ENCODE peak calls at places on chromosomes 2 and 18, in seven cellular contexts. N, K, G, W, E, T and S are unnamed samples.

GRCh38 chr2:127057371-127058245 is 49.3 kb downstream of the BIN1 start:
- DNase-seq in T (no peak), E (no peak), G (no peak), N (no peak), K (no peak), W (no peak), S (no peak)

GRCh38 chr2:224151680-224152310 is 112.7 kb upstream of the SERPINE2 start:
- DNase-seq in G (no peak), N (no peak), T (peak; percentile 15), E (no peak), W (no peak), K (no peak), S (no peak)

GRCh38 chr2:9779572-9780264 is 63.6 kb upstream of the TAF1B start:
- DNase-seq in K (peak; percentile 74), T (no peak), E (no peak), N (no peak), W (no peak), G (no peak), S (no peak)

GRCh38 chr18:33116376-33116775 is 324.1 kb downstream of the CCDC178 start:
- DNase-seq in E (peak; percentile 18), G (peak; percentile 7), K (peak; percentile 77), T (peak; percentile 20), N (peak; percentile 65), W (no peak), S (no peak)

GRCh38 chr18:26383454-26384270 is 157.4 kb downstream of the TAF4B start:
- DNase-seq in E (peak; percentile 79), W (no peak), K (no peak), G (no peak), N (no peak), T (peak; percentile 64), S (no peak)

GRCh38 chr2:56313541-56313940 is 129.8 kb downstream of the CCDC85A start:
- DNase-seq in K (peak; percentile 44), T (no peak), G (no peak), N (no peak), E (no peak), W (no peak), S (no peak)

GRCh38 chr2:144580521-144581153 is 60.7 kb upstream of the ZEB2 start:
- DNase-seq in N (no peak), T (no peak), G (no peak), W (no peak), E (no peak), K (no peak), S (no peak)

GRCh38 chr2:10220516-10221391 is 82.0 kb upstream of the HPCAL1 start:
- DNase-seq in W (no peak), T (peak; percentile 90), E (peak; percentile 58), N (no peak), G (no peak), K (no peak), S (no peak)

GRCh38 chr2:206721216-206721920 is 3.2 kb upstream of the DYTN start:
- DNase-seq in T (no peak), E (no peak), K (no peak), N (no peak), W (no peak), G (no peak), S (no peak)

GRCh38 chr2:225615514-225615913 is 216.0 kb downstream of the NYAP2 start:
- DNase-seq in G (no peak), E (no peak), W (no peak), K (no peak), N (no peak), T (no peak), S (no peak)

GRCh38 chr18:37450434-37451133 is 115.0 kb downstream of the CELF4 start:
- DNase-seq in T (no peak), K (no peak), E (peak; percentile 30), W (peak; percentile 11), G (no peak), N (no peak), S (no peak)

GRCh38 chr2:202052235-202052634 is 18.6 kb downstream of the FZD7 start:
- DNase-seq in G (no peak), E (no peak), W (no peak), T (no peak), K (no peak), N (no peak), S (no peak)

GRCh38 chr2:185475868-185476267 is 262.7 kb upstream of the FSIP2 start:
- DNase-seq in N (no peak), E (no peak), G (no peak), W (no peak), K (no peak), T (no peak), S (no peak)

GRCh38 chr2:239316562-239317465 is 84.0 kb downstream of the HDAC4 start:
- DNase-seq in T (no peak), E (peak; percentile 69), K (peak; percentile 56), N (peak; percentile 63), W (peak; percentile 79), G (peak; percentile 80), S (peak; percentile 79)

GRCh38 chr2:8142456-8142855 is 539.4 kb upstream of the ID2 start:
- DNase-seq in K (no peak), N (no peak), G (no peak), E (no peak), W (no peak), T (no peak), S (no peak)

GRCh38 chr2:136116813-136117390 is 1.0 kb downstream of the CXCR4 start:
- DNase-seq in K (peak; percentile 68), E (no peak), N (peak; percentile 42), G (peak; percentile 44), W (peak; percentile 30), T (no peak), S (no peak)

GRCh38 chr2:165791811-165792454 is 2.1 kb downstream of the GALNT3 start:
- DNase-seq in T (peak; percentile 84), N (no peak), W (no peak), K (no peak), E (peak; percentile 14), G (no peak), S (no peak)

GRCh38 chr2:205280630-205281225 is 401.6 kb upstream of the NRP2 start:
- DNase-seq in N (no peak), W (no peak), T (no peak), G (no peak), K (no peak), E (no peak), S (no peak)

GRCh38 chr2:171297951-171298350 is 135.8 kb downstream of the METTL8 start:
- DNase-seq in K (no peak), E (no peak), W (no peak), T (no peak), N (no peak), G (no peak), S (no peak)

GRCh38 chr2:26540977-26541376 is 63.1 kb upstream of the OTOF start:
- DNase-seq in T (no peak), E (no peak), G (no peak), W (no peak), K (peak; percentile 11), N (no peak), S (no peak)

GRCh38 chr2:115165529-115166109 is 723.2 kb downstream of the DPP10 start:
- DNase-seq in W (no peak), E (peak; percentile 53), G (no peak), K (no peak), T (peak; percentile 55), N (no peak), S (no peak)

GRCh38 chr2:73292906-73293533 is 328 bp downstream of the EGR4 start:
- DNase-seq in W (no peak), K (no peak), E (no peak), T (no peak), G (no peak), N (no peak), S (no peak)

GRCh38 chr18:27861539-27861938 is 315.4 kb downstream of the CDH2 start:
- DNase-seq in K (no peak), E (no peak), G (no peak), W (no peak), N (no peak), T (no peak), S (no peak)

GRCh38 chr2:176063958-176064357 is 19.8 kb downstream of the EVX2 start:
- DNase-seq in K (no peak), E (no peak), W (no peak), T (no peak), N (no peak), G (no peak), S (no peak)

DNA sequence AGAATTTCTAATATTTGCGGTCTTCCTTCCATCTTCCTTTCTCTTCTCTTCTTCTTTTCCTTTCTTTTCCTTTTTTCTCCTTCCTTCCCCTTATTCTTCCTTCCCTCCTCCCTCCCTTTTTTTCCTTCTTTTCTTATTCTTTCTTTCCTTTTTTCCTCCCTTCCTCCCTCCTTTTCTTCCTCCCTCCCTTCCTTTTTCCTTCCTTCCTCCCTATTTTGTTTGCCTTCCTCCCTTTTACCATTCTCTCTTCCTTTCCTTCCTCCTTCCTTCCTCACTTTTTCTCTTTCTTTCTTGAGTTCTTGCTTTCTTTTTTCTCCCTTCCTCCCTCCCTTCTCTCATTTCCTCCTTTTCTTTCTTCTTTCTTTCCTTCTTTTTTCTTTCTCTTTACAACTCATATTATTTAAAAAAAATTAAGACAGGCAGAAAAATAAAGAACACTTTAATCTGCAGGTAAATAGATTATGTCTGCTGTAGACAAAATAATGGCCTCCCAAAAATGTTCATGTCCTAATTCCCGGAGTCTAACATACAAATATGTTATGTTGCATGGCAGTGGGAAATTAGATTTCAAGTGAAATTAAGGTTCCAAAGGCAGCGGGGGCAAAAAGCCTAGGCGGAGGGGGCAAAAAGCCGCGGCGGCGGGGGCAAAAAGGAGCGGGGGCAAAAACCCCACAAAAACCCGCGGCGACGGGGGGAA is 152.4 kb downstream of the ANKRD30BL start:
- DNase-seq in E (no peak), T (no peak), N (no peak), W (no peak), K (no peak), G (no peak), S (no peak)
- H3K4me3 ChIP-seq in E (peak overlapping the region; percentile 30), T (peak overlapping the region; percentile 37), N (peak overlapping the region; percentile 38), W (peak overlapping the region; percentile 32), K (no peak overlapping the region), G (peak overlapping the region; percentile 55), S (peak overlapping the region; percentile 51)

DNA sequence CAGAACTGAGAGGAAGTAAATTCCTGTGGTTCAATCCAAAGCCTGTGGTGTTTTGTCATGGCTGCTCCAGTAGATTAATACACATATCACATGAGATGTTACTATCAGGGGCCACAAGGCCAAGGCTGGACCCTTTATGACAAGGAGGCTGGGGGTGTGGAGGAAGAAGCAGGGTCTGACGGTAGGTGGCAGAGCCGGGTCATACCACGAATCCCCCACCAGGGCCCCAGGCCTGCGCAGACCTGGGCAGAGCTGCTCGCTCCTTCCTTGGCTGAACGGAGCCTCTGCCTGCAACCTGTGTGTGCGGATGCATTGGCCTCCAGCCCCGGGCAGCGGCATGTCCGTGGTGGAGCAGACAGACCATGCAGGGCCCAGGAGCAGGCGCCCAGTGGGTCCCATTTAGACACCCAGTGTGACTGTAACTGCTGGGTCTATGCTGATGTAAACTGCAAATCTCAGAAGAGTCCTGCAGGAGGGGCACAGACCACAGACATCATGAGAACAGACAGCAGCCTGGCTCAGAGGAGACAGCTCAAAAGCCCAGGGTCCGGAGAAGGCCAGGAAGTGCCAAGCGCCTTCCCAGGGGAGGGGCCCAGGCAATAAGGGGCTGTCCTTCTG is 155.2 kb downstream of the PXDN start:
- DNase-seq in W (no peak), G (no peak), E (no peak), K (no peak), N (no peak), T (no peak), S (no peak)
- TF ChIP-seq CTCF in W (no peak), G (no peak), E (no peak), K (no peak), N (no peak), T (peak; percentile 9), S (no peak)

GRCh38 chr2:209473930-209474419 is 50.1 kb downstream of the MAP2 start:
- DNase-seq in N (no peak), W (no peak), G (no peak), K (no peak), T (peak; percentile 94), E (peak; percentile 97), S (no peak)
- H3K4me3 ChIP-seq in N (no peak overlapping the region), W (no peak overlapping the region), G (no peak overlapping the region), K (no peak overlapping the region), T (no peak overlapping the region), E (no peak overlapping the region), S (no peak overlapping the region)

GRCh38 chr2:95091885-95092555 is 29.6 kb downstream of the MRPS5 start:
- DNase-seq in K (no peak), W (no peak), G (no peak), N (no peak), E (no peak), T (no peak), S (no peak)
- TF ChIP-seq CTCF in K (no peak), W (no peak), G (no peak), N (no peak), E (no peak), T (no peak), S (no peak)